ENCODE peak calls at places on chromosomes 6 and 20, in eight cellular contexts. One of them, this sample, is unnamed. For H3K27me3 and H3K4me1, the result is how much of the 10 kb centered on the place peaks cover.

GRCh38 chr20:513429-513828 is 30.2 kb downstream of the CSNK2A1 start:
- DNase-seq in SK-N-SH: no peak
- DNase-seq in testis: no peak
- DNase-seq in CD4-positive, alpha-beta memory T cell: no peak
- DNase-seq in naive thymus-derived CD4-positive, alpha-beta T cell: no peak
- DNase-seq in CD8-positive, alpha-beta memory T cell: no peak
- DNase-seq in BE2C: no peak
- DNase-seq in endothelial cell of umbilical vein: no peak
- DNase-seq in this sample: no peak

GRCh38 chr20:54170963-54171362 is 2.8 kb downstream of the CYP24A1 start:
- DNase-seq in SK-N-SH: no peak
- DNase-seq in testis: no peak
- DNase-seq in CD4-positive, alpha-beta memory T cell: no peak
- DNase-seq in naive thymus-derived CD4-positive, alpha-beta T cell: no peak
- DNase-seq in CD8-positive, alpha-beta memory T cell: no peak
- DNase-seq in BE2C: no peak
- DNase-seq in endothelial cell of umbilical vein: no peak
- DNase-seq in this sample: no peak

GRCh38 chr6:168192195-168192900 is 113.3 kb upstream of the FRMD1 start:
- DNase-seq in SK-N-SH: peak
- DNase-seq in testis: no peak
- DNase-seq in CD4-positive, alpha-beta memory T cell: no peak
- DNase-seq in naive thymus-derived CD4-positive, alpha-beta T cell: no peak
- DNase-seq in CD8-positive, alpha-beta memory T cell: no peak
- DNase-seq in BE2C: no peak
- DNase-seq in endothelial cell of umbilical vein: no peak
- DNase-seq in this sample: no peak

GRCh38 chr20:49964964-49965780 is 17.6 kb upstream of the SNAI1 start:
- DNase-seq in SK-N-SH: peak
- DNase-seq in testis: peak
- DNase-seq in CD4-positive, alpha-beta memory T cell: no peak
- DNase-seq in naive thymus-derived CD4-positive, alpha-beta T cell: no peak
- DNase-seq in CD8-positive, alpha-beta memory T cell: no peak
- DNase-seq in BE2C: peak
- DNase-seq in endothelial cell of umbilical vein: peak
- DNase-seq in this sample: peak

GRCh38 chr6:1770435-1770843 is 160.7 kb downstream of the FOXC1 start:
- DNase-seq in SK-N-SH: no peak
- DNase-seq in testis: no peak
- DNase-seq in CD4-positive, alpha-beta memory T cell: peak
- DNase-seq in naive thymus-derived CD4-positive, alpha-beta T cell: peak
- DNase-seq in CD8-positive, alpha-beta memory T cell: peak
- DNase-seq in BE2C: no peak
- DNase-seq in endothelial cell of umbilical vein: no peak
- DNase-seq in this sample: no peak

GRCh38 chr20:18428490-18429173 is 38.2 kb downstream of the DZANK1 start:
- DNase-seq in SK-N-SH: no peak
- DNase-seq in testis: no peak
- DNase-seq in CD4-positive, alpha-beta memory T cell: no peak
- DNase-seq in naive thymus-derived CD4-positive, alpha-beta T cell: no peak
- DNase-seq in CD8-positive, alpha-beta memory T cell: no peak
- DNase-seq in BE2C: no peak
- DNase-seq in endothelial cell of umbilical vein: peak
- DNase-seq in this sample: no peak

GRCh38 chr6:13711726-13712484 is at the start of gene RANBP9:
- DNase-seq in SK-N-SH: peak
- DNase-seq in testis: peak
- DNase-seq in CD4-positive, alpha-beta memory T cell: peak
- DNase-seq in naive thymus-derived CD4-positive, alpha-beta T cell: peak
- DNase-seq in CD8-positive, alpha-beta memory T cell: peak
- DNase-seq in BE2C: peak
- DNase-seq in endothelial cell of umbilical vein: peak
- DNase-seq in this sample: peak

GRCh38 chr6:121965739-121966138 is 433.7 kb upstream of the HSF2 start:
- DNase-seq in SK-N-SH: no peak
- DNase-seq in testis: no peak
- DNase-seq in CD4-positive, alpha-beta memory T cell: no peak
- DNase-seq in naive thymus-derived CD4-positive, alpha-beta T cell: no peak
- DNase-seq in CD8-positive, alpha-beta memory T cell: no peak
- DNase-seq in BE2C: no peak
- DNase-seq in endothelial cell of umbilical vein: no peak
- DNase-seq in this sample: no peak

GRCh38 chr6:41315203-41315602 is 20.2 kb upstream of the NCR2 start:
- DNase-seq in SK-N-SH: no peak
- DNase-seq in testis: no peak
- DNase-seq in CD4-positive, alpha-beta memory T cell: no peak
- DNase-seq in naive thymus-derived CD4-positive, alpha-beta T cell: no peak
- DNase-seq in CD8-positive, alpha-beta memory T cell: no peak
- DNase-seq in BE2C: no peak
- DNase-seq in endothelial cell of umbilical vein: no peak
- DNase-seq in this sample: no peak

GRCh38 chr6:41321183-41321582 is 14.2 kb upstream of the NCR2 start:
- DNase-seq in SK-N-SH: no peak
- DNase-seq in testis: no peak
- DNase-seq in CD4-positive, alpha-beta memory T cell: no peak
- DNase-seq in naive thymus-derived CD4-positive, alpha-beta T cell: no peak
- DNase-seq in CD8-positive, alpha-beta memory T cell: no peak
- DNase-seq in BE2C: no peak
- DNase-seq in endothelial cell of umbilical vein: no peak
- DNase-seq in this sample: no peak

GRCh38 chr6:41315943-41316342 is 19.5 kb upstream of the NCR2 start:
- DNase-seq in SK-N-SH: no peak
- DNase-seq in testis: no peak
- DNase-seq in CD4-positive, alpha-beta memory T cell: no peak
- DNase-seq in naive thymus-derived CD4-positive, alpha-beta T cell: no peak
- DNase-seq in CD8-positive, alpha-beta memory T cell: no peak
- DNase-seq in BE2C: no peak
- DNase-seq in endothelial cell of umbilical vein: no peak
- DNase-seq in this sample: no peak

DNA sequence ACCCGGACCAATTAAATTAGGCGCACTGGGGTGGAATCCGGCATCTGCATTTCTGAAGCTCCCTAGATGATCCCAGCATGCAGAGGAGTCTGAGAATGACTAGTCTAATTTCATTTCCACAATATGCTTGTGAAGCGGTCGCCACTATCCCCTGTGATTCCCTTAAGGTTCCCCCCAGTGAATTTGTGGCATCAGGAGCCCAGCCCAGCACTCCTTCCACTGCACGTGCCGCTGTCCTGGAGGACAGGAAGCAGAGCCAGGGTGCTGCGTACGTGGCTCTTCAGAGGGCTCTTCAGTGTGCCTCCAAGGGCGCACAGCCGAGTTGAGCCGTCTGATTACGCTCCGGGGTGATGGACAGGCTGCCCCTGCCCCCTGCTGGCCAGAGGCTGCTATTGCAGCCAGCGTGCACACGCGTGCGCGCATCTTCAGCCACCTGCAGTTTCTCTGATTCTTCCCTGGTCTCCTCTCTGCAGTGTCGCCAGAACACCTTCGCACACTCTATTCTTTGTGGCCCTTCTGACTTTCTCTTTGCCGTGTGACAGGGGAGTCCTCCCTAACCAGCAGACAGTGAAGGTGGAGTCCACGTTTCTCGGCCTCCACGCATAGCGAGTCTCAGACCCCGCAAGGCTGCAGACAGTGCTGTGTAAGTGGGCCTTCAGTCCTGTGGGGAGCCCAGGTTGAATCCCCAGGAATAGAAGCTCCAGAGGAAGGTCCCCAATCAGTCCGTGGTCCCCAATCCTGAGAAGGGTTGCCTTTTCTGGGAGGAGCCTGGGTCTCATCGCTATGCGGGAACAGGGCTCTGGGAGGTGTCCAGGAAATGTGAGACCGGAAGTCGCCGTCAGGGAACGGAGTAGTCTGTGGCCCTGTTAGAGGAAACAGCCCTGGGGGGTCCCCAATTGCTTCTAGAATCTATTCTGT is 16.5 kb upstream of the NCR2 start:
- DNase-seq in SK-N-SH: peak
- DNase-seq in testis: peak
- DNase-seq in CD4-positive, alpha-beta memory T cell: peak
- DNase-seq in naive thymus-derived CD4-positive, alpha-beta T cell: peak
- DNase-seq in CD8-positive, alpha-beta memory T cell: peak
- DNase-seq in BE2C: peak
- DNase-seq in endothelial cell of umbilical vein: peak
- DNase-seq in this sample: peak
- H3K27me3 ChIP-seq in SK-N-SH: under half
- H3K27me3 ChIP-seq in testis: under half
- H3K27me3 ChIP-seq in CD4-positive, alpha-beta memory T cell: under half
- H3K27me3 ChIP-seq in naive thymus-derived CD4-positive, alpha-beta T cell: under half
- H3K27me3 ChIP-seq in CD8-positive, alpha-beta memory T cell: under half
- H3K27me3 ChIP-seq in BE2C: under half
- H3K27me3 ChIP-seq in endothelial cell of umbilical vein: half or more
- H3K27me3 ChIP-seq in this sample: under half

GRCh38 chr6:42225419-42225818 is 7.8 kb upstream of the MRPS10 start:
- DNase-seq in SK-N-SH: no peak
- DNase-seq in testis: no peak
- DNase-seq in CD4-positive, alpha-beta memory T cell: no peak
- DNase-seq in naive thymus-derived CD4-positive, alpha-beta T cell: no peak
- DNase-seq in CD8-positive, alpha-beta memory T cell: no peak
- DNase-seq in BE2C: no peak
- DNase-seq in endothelial cell of umbilical vein: no peak
- DNase-seq in this sample: no peak

GRCh38 chr6:42226251-42227143 is 8.8 kb upstream of the MRPS10 start:
- DNase-seq in SK-N-SH: no peak
- DNase-seq in testis: no peak
- DNase-seq in CD4-positive, alpha-beta memory T cell: no peak
- DNase-seq in naive thymus-derived CD4-positive, alpha-beta T cell: no peak
- DNase-seq in CD8-positive, alpha-beta memory T cell: no peak
- DNase-seq in BE2C: no peak
- DNase-seq in endothelial cell of umbilical vein: no peak
- DNase-seq in this sample: no peak

GRCh38 chr6:42224222-42225042 is 6.8 kb upstream of the MRPS10 start:
- DNase-seq in SK-N-SH: no peak
- DNase-seq in testis: no peak
- DNase-seq in CD4-positive, alpha-beta memory T cell: no peak
- DNase-seq in naive thymus-derived CD4-positive, alpha-beta T cell: no peak
- DNase-seq in CD8-positive, alpha-beta memory T cell: no peak
- DNase-seq in BE2C: no peak
- DNase-seq in endothelial cell of umbilical vein: peak
- DNase-seq in this sample: peak

GRCh38 chr6:42227173-42227850 is 9.7 kb upstream of the MRPS10 start:
- DNase-seq in SK-N-SH: no peak
- DNase-seq in testis: no peak
- DNase-seq in CD4-positive, alpha-beta memory T cell: no peak
- DNase-seq in naive thymus-derived CD4-positive, alpha-beta T cell: no peak
- DNase-seq in CD8-positive, alpha-beta memory T cell: no peak
- DNase-seq in BE2C: no peak
- DNase-seq in endothelial cell of umbilical vein: no peak
- DNase-seq in this sample: no peak

DNA sequence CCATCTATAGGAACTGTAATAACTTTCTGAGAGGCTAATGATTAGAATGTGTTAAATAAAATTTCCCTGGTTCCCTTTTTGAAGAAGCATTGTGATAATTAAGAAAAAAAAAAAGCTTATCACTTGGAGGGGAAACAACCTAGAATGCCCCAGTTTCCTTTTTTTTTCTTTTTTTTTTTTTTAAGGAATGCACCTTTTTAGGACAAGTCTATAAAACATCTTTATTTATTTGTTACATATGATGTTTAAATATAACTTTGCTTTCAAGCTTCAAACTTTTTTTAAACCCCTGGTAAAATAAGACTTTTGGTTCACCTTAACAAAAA is 7.3 kb upstream of the MRPS10 start:
- DNase-seq in SK-N-SH: no peak
- DNase-seq in testis: no peak
- DNase-seq in CD4-positive, alpha-beta memory T cell: no peak
- DNase-seq in naive thymus-derived CD4-positive, alpha-beta T cell: no peak
- DNase-seq in CD8-positive, alpha-beta memory T cell: no peak
- DNase-seq in BE2C: no peak
- DNase-seq in endothelial cell of umbilical vein: no peak
- DNase-seq in this sample: no peak
- H3K4me1 ChIP-seq in SK-N-SH: under half
- H3K4me1 ChIP-seq in testis: under half
- H3K4me1 ChIP-seq in CD4-positive, alpha-beta memory T cell: under half
- H3K4me1 ChIP-seq in naive thymus-derived CD4-positive, alpha-beta T cell: under half
- H3K4me1 ChIP-seq in CD8-positive, alpha-beta memory T cell: under half
- H3K4me1 ChIP-seq in BE2C: under half
- H3K4me1 ChIP-seq in endothelial cell of umbilical vein: under half
- H3K4me1 ChIP-seq in this sample: under half

GRCh38 chr20:37907677-37908397 is 4.9 kb downstream of the VSTM2L start:
- DNase-seq in SK-N-SH: peak
- DNase-seq in testis: peak
- DNase-seq in CD4-positive, alpha-beta memory T cell: no peak
- DNase-seq in naive thymus-derived CD4-positive, alpha-beta T cell: no peak
- DNase-seq in CD8-positive, alpha-beta memory T cell: no peak
- DNase-seq in BE2C: peak
- DNase-seq in endothelial cell of umbilical vein: peak
- DNase-seq in this sample: no peak

GRCh38 chr20:37907330-37907676 is 4.4 kb downstream of the VSTM2L start:
- DNase-seq in SK-N-SH: no peak
- DNase-seq in testis: no peak
- DNase-seq in CD4-positive, alpha-beta memory T cell: no peak
- DNase-seq in naive thymus-derived CD4-positive, alpha-beta T cell: no peak
- DNase-seq in CD8-positive, alpha-beta memory T cell: no peak
- DNase-seq in BE2C: no peak
- DNase-seq in endothelial cell of umbilical vein: no peak
- DNase-seq in this sample: no peak

GRCh38 chr20:37904845-37905244 is 1.9 kb downstream of the VSTM2L start:
- DNase-seq in SK-N-SH: no peak
- DNase-seq in testis: no peak
- DNase-seq in CD4-positive, alpha-beta memory T cell: no peak
- DNase-seq in naive thymus-derived CD4-positive, alpha-beta T cell: no peak
- DNase-seq in CD8-positive, alpha-beta memory T cell: no peak
- DNase-seq in BE2C: no peak
- DNase-seq in endothelial cell of umbilical vein: no peak
- DNase-seq in this sample: no peak

GRCh38 chr20:37904008-37904675 is 1.2 kb downstream of the VSTM2L start:
- DNase-seq in SK-N-SH: no peak
- DNase-seq in testis: peak
- DNase-seq in CD4-positive, alpha-beta memory T cell: no peak
- DNase-seq in naive thymus-derived CD4-positive, alpha-beta T cell: no peak
- DNase-seq in CD8-positive, alpha-beta memory T cell: no peak
- DNase-seq in BE2C: no peak
- DNase-seq in endothelial cell of umbilical vein: no peak
- DNase-seq in this sample: no peak

DNA sequence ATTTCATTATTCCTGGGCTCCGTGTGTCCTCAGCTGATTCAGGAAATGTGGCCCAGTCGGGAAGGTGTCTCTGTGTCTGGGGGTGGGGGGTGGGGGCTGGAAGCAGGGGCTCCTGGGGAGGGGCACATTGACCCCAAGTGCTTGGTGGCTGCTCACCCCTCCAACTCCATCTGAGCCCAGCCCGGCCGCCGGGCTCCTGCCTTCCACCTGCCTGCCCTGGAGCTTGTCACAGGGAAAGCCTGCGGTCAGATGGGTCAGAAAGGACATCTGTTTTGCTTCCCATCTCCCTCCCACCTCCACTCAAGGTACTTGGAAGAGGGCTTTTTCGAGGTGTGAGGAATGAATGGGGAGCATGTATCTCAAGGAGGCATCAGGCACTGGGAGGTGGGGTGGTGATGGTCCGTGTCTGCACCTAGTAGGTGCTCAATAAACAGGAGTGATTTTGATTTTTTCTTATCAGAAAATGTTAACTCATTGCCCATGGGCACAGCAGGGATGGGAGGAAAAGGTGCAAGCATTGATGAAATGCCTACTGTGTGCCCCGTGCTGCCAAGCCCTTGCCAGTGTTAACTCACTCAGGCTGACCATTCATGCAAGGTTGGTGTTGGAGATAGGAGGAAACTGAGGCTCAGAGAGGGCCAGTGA is 3.2 kb downstream of the VSTM2L start:
- DNase-seq in SK-N-SH: peak
- DNase-seq in testis: no peak
- DNase-seq in CD4-positive, alpha-beta memory T cell: no peak
- DNase-seq in naive thymus-derived CD4-positive, alpha-beta T cell: no peak
- DNase-seq in CD8-positive, alpha-beta memory T cell: no peak
- DNase-seq in BE2C: no peak
- DNase-seq in endothelial cell of umbilical vein: no peak
- DNase-seq in this sample: no peak
- H3K27me3 ChIP-seq in SK-N-SH: under half
- H3K27me3 ChIP-seq in testis: under half
- H3K27me3 ChIP-seq in CD4-positive, alpha-beta memory T cell: under half
- H3K27me3 ChIP-seq in naive thymus-derived CD4-positive, alpha-beta T cell: under half
- H3K27me3 ChIP-seq in CD8-positive, alpha-beta memory T cell: under half
- H3K27me3 ChIP-seq in BE2C: under half
- H3K27me3 ChIP-seq in endothelial cell of umbilical vein: under half
- H3K27me3 ChIP-seq in this sample: under half

DNA sequence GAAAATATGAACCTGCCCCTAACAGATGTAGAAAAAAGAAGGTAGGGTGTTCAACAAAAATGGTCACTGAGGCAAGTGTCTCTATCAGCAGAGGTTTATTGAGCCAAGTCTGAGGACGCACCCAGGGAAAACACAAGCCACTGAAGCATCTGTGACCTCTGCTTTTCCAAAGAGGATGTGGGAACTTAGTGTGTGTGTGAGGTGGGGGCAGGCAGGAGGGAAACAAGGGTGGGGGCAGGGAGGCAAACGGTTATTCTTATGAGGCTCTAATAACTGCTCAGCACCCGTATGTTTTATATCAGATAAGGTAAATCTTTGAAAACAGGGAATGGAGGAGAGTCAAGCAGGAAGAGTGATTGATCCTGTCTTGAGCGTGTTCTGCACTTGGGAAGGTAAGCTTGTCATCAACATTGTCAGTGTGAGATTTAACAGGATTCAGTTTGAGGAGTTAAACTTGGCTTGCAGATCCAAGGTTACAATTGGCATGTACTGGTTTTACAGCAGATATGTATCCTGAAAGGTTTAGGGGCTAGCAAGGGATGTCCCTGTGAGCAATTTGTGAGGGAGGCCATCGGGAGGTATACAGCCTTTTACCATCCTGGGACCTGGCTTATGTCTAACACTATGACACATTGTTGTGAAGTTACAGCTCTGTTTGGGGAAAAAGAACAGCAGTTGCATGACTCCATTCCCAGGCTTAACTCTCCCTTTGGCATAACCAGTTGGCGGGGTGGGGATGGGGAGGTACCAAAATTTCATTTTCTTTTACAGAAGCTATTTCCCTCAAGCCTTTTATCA is 33.7 kb downstream of the NINL start:
- DNase-seq in SK-N-SH: no peak
- DNase-seq in testis: no peak
- DNase-seq in CD4-positive, alpha-beta memory T cell: no peak
- DNase-seq in naive thymus-derived CD4-positive, alpha-beta T cell: no peak
- DNase-seq in CD8-positive, alpha-beta memory T cell: no peak
- DNase-seq in BE2C: no peak
- DNase-seq in endothelial cell of umbilical vein: peak
- DNase-seq in this sample: peak
- H3K4me1 ChIP-seq in SK-N-SH: under half
- H3K4me1 ChIP-seq in testis: under half
- H3K4me1 ChIP-seq in CD4-positive, alpha-beta memory T cell: under half
- H3K4me1 ChIP-seq in naive thymus-derived CD4-positive, alpha-beta T cell: under half
- H3K4me1 ChIP-seq in CD8-positive, alpha-beta memory T cell: under half
- H3K4me1 ChIP-seq in BE2C: under half
- H3K4me1 ChIP-seq in endothelial cell of umbilical vein: under half
- H3K4me1 ChIP-seq in this sample: under half

This sample was measured in Karpas-422.